ENCODE peak calls at places on chromosome 17, in six cellular contexts. H, W, N, Q, V and C are unnamed samples.

GRCh38 chr17:37273419-37274051 is 102.2 kb upstream of the C17orf78 start:
- DNase-seq in W (no peak), H (peak; percentile 93), N (no peak), Q (no peak), V (peak; percentile 75), C (no peak)

GRCh38 chr17:35655303-35655702 is 68.2 kb downstream of the AP2B1 start:
- DNase-seq in V (no peak), W (no peak), Q (no peak), H (no peak), N (no peak), C (no peak)

GRCh38 chr17:81518785-81519283 is 6.2 kb upstream of the ACTG1 start:
- DNase-seq in N (no peak), H (no peak), Q (peak; percentile 85), W (no peak), V (peak; percentile 81), C (no peak)

GRCh38 chr17:40915199-40915661 is 22.2 kb downstream of the KRT23 start:
- DNase-seq in Q (no peak), V (peak; percentile 49), N (peak; percentile 63), W (no peak), H (peak; percentile 54), C (peak; percentile 97)

GRCh38 chr17:46264456-46265198 is 30.3 kb upstream of the LRRC37A start:
- DNase-seq in H (peak; percentile 76), W (no peak), V (peak; percentile 72), Q (peak; percentile 79), N (peak; percentile 65), C (peak; percentile 38)

GRCh38 chr17:74049167-74049797 is 154.2 kb upstream of the RPL38 start:
- DNase-seq in V (no peak), Q (no peak), H (no peak), W (no peak), N (no peak), C (no peak)

GRCh38 chr17:76581515-76581914 is 4.1 kb downstream of the ST6GALNAC2 start:
- DNase-seq in H (no peak), Q (no peak), W (no peak), V (no peak), N (no peak), C (no peak)

GRCh38 chr17:7476474-7476873 is 3.0 kb downstream of the ZBTB4 start:
- DNase-seq in W (no peak), V (peak; percentile 47), Q (peak; percentile 63), H (no peak), N (peak; percentile 42), C (no peak)

GRCh38 chr17:6577686-6578263 is 21.4 kb upstream of the PITPNM3 start:
- DNase-seq in H (no peak), V (no peak), N (no peak), W (no peak), Q (no peak), C (no peak)

GRCh38 chr17:14859521-14859920 is 405.6 kb downstream of the PMP22 start:
- DNase-seq in W (no peak), N (no peak), H (no peak), V (no peak), Q (no peak), C (no peak)

GRCh38 chr17:79668344-79669250 is 57.7 kb upstream of the RBFOX3 start:
- DNase-seq in N (no peak), H (no peak), W (peak; percentile 43), Q (no peak), V (no peak), C (no peak)

GRCh38 chr17:5695480-5695879 is 111.2 kb upstream of the NLRP1 start:
- DNase-seq in W (no peak), Q (peak; percentile 64), N (no peak), H (no peak), V (no peak), C (no peak)

GRCh38 chr17:48542114-48542955 is 2.6 kb downstream of the HOXB2 start:
- DNase-seq in W (no peak), H (no peak), Q (peak; percentile 75), V (no peak), N (no peak), C (no peak)

GRCh38 chr17:51442112-51442865 is 181.9 kb downstream of the UTP18 start:
- DNase-seq in V (peak; percentile 21), H (no peak), W (no peak), Q (peak; percentile 32), N (no peak), C (no peak)

GRCh38 chr17:28216032-28216431 is 103.0 kb upstream of the TMEM97 start:
- DNase-seq in H (no peak), V (no peak), Q (no peak), N (no peak), W (no peak), C (no peak)

GRCh38 chr17:49703557-49704277 is 4.0 kb downstream of the SLC35B1 start:
- DNase-seq in Q (peak; percentile 83), N (peak; percentile 40), H (peak; percentile 9), W (no peak), V (peak; percentile 69), C (no peak)

GRCh38 chr17:50328360-50328759 is 17.6 kb upstream of the XYLT2 start:
- DNase-seq in H (no peak), N (no peak), Q (no peak), V (no peak), W (no peak), C (no peak)

GRCh38 chr17:45298546-45299285 is 18.1 kb downstream of the MAP3K14 start:
- DNase-seq in W (no peak), V (no peak), Q (peak; percentile 41), H (no peak), N (no peak), C (no peak)

GRCh38 chr17:50893183-50893993 is 27.2 kb upstream of the TOB1 start:
- DNase-seq in V (no peak), N (peak; percentile 59), H (peak; percentile 92), W (no peak), Q (peak; percentile 55), C (peak; percentile 97)

GRCh38 chr17:5050281-5050680 is 15.1 kb upstream of the SLC52A1 start:
- DNase-seq in N (no peak), V (peak; percentile 51), W (no peak), H (no peak), Q (no peak), C (no peak)

GRCh38 chr17:49439673-49440571 is 25.2 kb upstream of the PHB1 start:
- DNase-seq in H (no peak), N (no peak), W (peak; percentile 47), V (no peak), Q (peak; percentile 48), C (peak; percentile 56)

GRCh38 chr17:78026381-78026780 is 67.9 kb downstream of the TNRC6C start:
- DNase-seq in N (no peak), W (no peak), Q (no peak), H (no peak), V (no peak), C (no peak)

GRCh38 chr17:50207792-50208567 is 6.5 kb upstream of the COL1A1 start:
- DNase-seq in V (peak; percentile 11), N (no peak), H (no peak), Q (peak; percentile 86), W (no peak), C (no peak)

GRCh38 chr17:40490289-40490853 is 11.1 kb downstream of the TNS4 start:
- DNase-seq in V (peak; percentile 70), N (no peak), W (no peak), H (no peak), Q (peak; percentile 94), C (peak; percentile 64)

GRCh38 chr17:35973333-35974260 is 7.7 kb downstream of the CCL16 start:
- DNase-seq in H (no peak), N (no peak), V (peak; percentile 61), W (no peak), Q (no peak), C (no peak)

GRCh38 chr17:78618264-78619066 is 41.3 kb upstream of the DNAH17 start:
- DNase-seq in W (no peak), N (no peak), H (no peak), V (no peak), Q (no peak), C (no peak)

GRCh38 chr17:78307887-78308633 is 51.8 kb downstream of the SOCS3 start:
- DNase-seq in H (no peak), N (no peak), V (peak; percentile 6), W (no peak), Q (peak; percentile 90), C (no peak)

GRCh38 chr17:65457183-65457582 is 104.3 kb downstream of the AXIN2 start:
- DNase-seq in N (no peak), V (no peak), Q (no peak), W (no peak), H (no peak), C (no peak)

GRCh38 chr17:65456368-65457151 is 104.9 kb downstream of the AXIN2 start:
- DNase-seq in W (no peak), H (no peak), V (no peak), N (no peak), Q (no peak), C (no peak)

GRCh38 chr17:65455154-65455971 is 106.1 kb downstream of the AXIN2 start:
- DNase-seq in H (no peak), Q (no peak), W (no peak), N (no peak), V (no peak), C (no peak)

GRCh38 chr17:65457635-65458257 is 103.7 kb downstream of the AXIN2 start:
- DNase-seq in V (no peak), N (no peak), W (no peak), H (no peak), Q (no peak), C (no peak)

DNA sequence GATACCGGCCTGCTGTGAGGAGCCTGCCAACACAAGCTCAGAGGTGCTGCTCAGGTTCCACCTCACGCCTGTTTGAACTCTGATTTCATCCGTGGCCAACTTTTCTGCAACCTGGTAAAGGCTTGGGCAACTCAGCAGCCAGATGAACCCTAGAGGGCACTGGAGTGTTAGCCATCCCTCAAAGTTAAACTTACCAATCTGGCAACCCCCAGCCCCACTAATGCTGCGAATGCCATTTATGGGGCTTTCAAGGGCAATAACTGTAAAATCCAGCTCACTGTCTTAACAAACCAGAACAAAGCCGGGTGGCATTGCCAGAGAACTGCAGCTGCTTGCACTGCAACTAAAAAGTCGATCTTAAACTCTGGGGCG is 105.5 kb downstream of the AXIN2 start:
- DNase-seq in V (peak; percentile 61), N (no peak), H (peak; percentile 13), W (no peak), Q (peak; percentile 83), C (no peak)
- TF ChIP-seq CTCF in V (peak; percentile 62), N (peak; percentile 60), H (peak; percentile 70), W (no peak), Q (peak; percentile 72), C (peak; percentile 38)

GRCh38 chr17:30234954-30235353 is 543 bp downstream of the SLC6A4 start:
- DNase-seq in N (no peak), W (no peak), V (no peak), Q (no peak), H (no peak), C (no peak)
- H3K4me3 ChIP-seq in N (peak overlapping the region; percentile 39), W (peak overlapping the region; percentile 48), V (peak overlapping the region; percentile 21), Q (no peak overlapping the region), H (no peak overlapping the region), C (no peak overlapping the region)

GRCh38 chr17:17849147-17849820 is 12.5 kb upstream of the SREBF1 start:
- DNase-seq in W (no peak), V (no peak), Q (peak; percentile 72), N (no peak), H (no peak), C (no peak)
- TF ChIP-seq CTCF in W (no peak), V (no peak), Q (no peak), N (no peak), H (no peak), C (no peak)

DNA sequence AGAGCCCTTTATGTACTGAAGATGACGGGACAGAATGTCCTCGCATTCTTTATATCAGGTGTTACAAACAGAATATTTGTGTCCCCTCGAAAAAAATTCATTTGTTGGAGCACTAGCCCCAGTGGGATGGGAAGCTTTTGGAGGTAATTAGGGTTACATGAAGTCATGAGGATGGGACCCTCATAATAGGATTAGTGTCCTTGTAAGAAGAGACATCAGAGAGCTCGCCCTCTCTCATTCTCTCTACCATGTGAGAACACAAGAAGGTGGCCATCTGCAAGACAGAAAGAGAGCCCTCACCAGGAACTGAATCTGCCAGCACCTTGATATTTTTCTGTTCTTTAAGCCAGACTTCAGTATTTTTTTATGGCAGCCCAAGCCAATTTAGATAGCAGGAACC is 72.4 kb downstream of the SLC39A11 start:
- DNase-seq in N (no peak), H (no peak), Q (no peak), V (no peak), W (no peak), C (no peak)
- H3K4me3 ChIP-seq in N (no peak overlapping the region), H (no peak overlapping the region), Q (no peak overlapping the region), V (no peak overlapping the region), W (no peak overlapping the region), C (no peak overlapping the region)